ENCODE peak calls at places on chromosomes 13 and 19, in five cellular contexts. K, M, V, D and Z are unnamed samples.

GRCh38 chr19:52221831-52222375 is 32.1 kb downstream of the PPP2R1A start:
- DNase-seq in D (no peak), K (no peak), M (no peak), V (no peak), Z (no peak)

GRCh38 chr19:35946203-35946602 is 10.0 kb downstream of the LRFN3 start:
- DNase-seq in M (no peak), K (no peak), D (no peak), V (no peak), Z (no peak)

GRCh38 chr13:47865883-47866282 is 135.2 kb downstream of the SUCLA2 start:
- DNase-seq in K (no peak), D (no peak), V (no peak), M (no peak), Z (no peak)

GRCh38 chr19:29833614-29834261 is 21.9 kb downstream of the CCNE1 start:
- DNase-seq in M (no peak), V (no peak), K (no peak), D (no peak), Z (no peak)

GRCh38 chr13:74128171-74128767 is 5.9 kb downstream of the KLF12 start:
- DNase-seq in V (no peak), K (no peak), M (no peak), D (no peak), Z (no peak)

GRCh38 chr19:15934332-15935078 is at the start of gene CYP4F11:
- DNase-seq in M (no peak), D (no peak), V (no peak), K (no peak), Z (no peak)

GRCh38 chr13:20193142-20193923 is 595 bp upstream of the GJB2 start:
- DNase-seq in D (no peak), V (no peak), K (no peak), M (no peak), Z (no peak)

GRCh38 chr19:13835791-13836723 is 40.8 kb downstream of the ZSWIM4 start:
- DNase-seq in M (no peak), K (no peak), D (no peak), V (no peak), Z (no peak)

GRCh38 chr13:95800455-95800854 is 123.5 kb downstream of the DNAJC3 start:
- DNase-seq in M (no peak), K (no peak), D (no peak), V (no peak), Z (no peak)

GRCh38 chr13:99980201-99981114 is 1.1 kb upstream of the ZIC2 start:
- DNase-seq in D (peak; percentile 21), K (no peak), M (no peak), V (peak; percentile 31), Z (peak; percentile 49)

GRCh38 chr13:97834255-97834654 is 119.2 kb upstream of the IPO5 start:
- DNase-seq in V (no peak), K (no peak), M (no peak), D (no peak), Z (no peak)

GRCh38 chr19:31173991-31174390 is 175.2 kb downstream of the TSHZ3 start:
- DNase-seq in V (no peak), K (no peak), M (no peak), D (no peak), Z (no peak)

GRCh38 chr19:49787746-49788145 is 20.9 kb downstream of the AP2A1 start:
- DNase-seq in D (no peak), V (no peak), M (no peak), K (no peak), Z (no peak)

GRCh38 chr19:17865364-17866311 is 5.9 kb downstream of the RPL18A start:
- DNase-seq in M (no peak), V (no peak), K (no peak), D (no peak), Z (no peak)

GRCh38 chr19:17974551-17974950 is 7.6 kb downstream of the KCNN1 start:
- DNase-seq in M (no peak), V (no peak), K (no peak), D (no peak), Z (no peak)

GRCh38 chr19:4415352-4415751 is 12.9 kb downstream of the CHAF1A start:
- DNase-seq in M (no peak), K (no peak), V (no peak), D (no peak), Z (peak; percentile 53)

GRCh38 chr13:98626298-98626940 is 49.5 kb upstream of the STK24 start:
- DNase-seq in K (no peak), D (no peak), M (no peak), V (peak; percentile 1), Z (no peak)

GRCh38 chr13:40230833-40231266 is 435.6 kb downstream of the FOXO1 start:
- DNase-seq in M (no peak), K (no peak), D (no peak), V (no peak), Z (no peak)

GRCh38 chr19:29952127-29952526 is 10.1 kb downstream of the URI1 start:
- DNase-seq in D (no peak), M (no peak), V (no peak), K (no peak), Z (no peak)

GRCh38 chr13:44801990-44802389 is 187.3 kb downstream of the NUFIP1 start:
- DNase-seq in V (peak; percentile 68), K (no peak), M (no peak), D (no peak), Z (no peak)

GRCh38 chr19:11373166-11373884 is 1.1 kb upstream of the SWSAP1 start:
- DNase-seq in D (peak; percentile 39), K (no peak), M (no peak), V (no peak), Z (peak; percentile 54)

GRCh38 chr19:6357174-6357573 is 4.2 kb upstream of the CLPP start:
- DNase-seq in D (no peak), V (no peak), M (no peak), K (no peak), Z (no peak)

GRCh38 chr13:112796190-112796915 is 106.5 kb downstream of the ATP11A start:
- DNase-seq in M (no peak), K (no peak), D (no peak), V (no peak), Z (no peak)

GRCh38 chr13:67120872-67121531 is 109.1 kb downstream of the PCDH9 start:
- DNase-seq in M (no peak), K (no peak), D (no peak), V (peak; percentile 37), Z (no peak)

GRCh38 chr19:47179643-47180310 is 49.1 kb downstream of the SAE1 start:
- DNase-seq in D (no peak), M (no peak), K (no peak), V (no peak), Z (no peak)

GRCh38 chr13:21079761-21080730 is 18.7 kb upstream of the LATS2 start:
- DNase-seq in M (no peak), V (no peak), K (no peak), D (no peak), Z (no peak)